ENCODE peak calls at places on chromosome 14, in six cellular contexts. One of them, this sample, is unnamed.

GRCh38 chr14:22737052-22737451 is 29.4 kb upstream of the OXA1L start:
- DNase-seq in HL-60: no peak
- DNase-seq in IMR-90: no peak
- DNase-seq in gastrocnemius medialis: no peak
- DNase-seq in fibroblast of lung: no peak
- DNase-seq in osteoblast: peak; percentile 37
- DNase-seq in this sample: no peak

GRCh38 chr14:44700184-44700583 is 193.1 kb upstream of the FSCB start:
- DNase-seq in HL-60: no peak
- DNase-seq in IMR-90: peak; percentile 52
- DNase-seq in gastrocnemius medialis: no peak
- DNase-seq in fibroblast of lung: no peak
- DNase-seq in osteoblast: no peak
- DNase-seq in this sample: no peak

GRCh38 chr14:28676481-28676880 is 90.1 kb upstream of the FOXG1 start:
- DNase-seq in HL-60: no peak
- DNase-seq in IMR-90: peak; percentile 6
- DNase-seq in gastrocnemius medialis: no peak
- DNase-seq in fibroblast of lung: peak; percentile 34
- DNase-seq in osteoblast: peak; percentile 43
- DNase-seq in this sample: no peak

GRCh38 chr14:72611506-72611905 is 282.4 kb downstream of the DPF3 start:
- DNase-seq in HL-60: no peak
- DNase-seq in IMR-90: no peak
- DNase-seq in gastrocnemius medialis: no peak
- DNase-seq in fibroblast of lung: no peak
- DNase-seq in osteoblast: no peak
- DNase-seq in this sample: no peak

GRCh38 chr14:34301107-34301734 is 160.8 kb downstream of the SPTSSA start:
- DNase-seq in HL-60: no peak
- DNase-seq in IMR-90: peak; percentile 12
- DNase-seq in gastrocnemius medialis: no peak
- DNase-seq in fibroblast of lung: peak; percentile 48
- DNase-seq in osteoblast: peak; percentile 85
- DNase-seq in this sample: no peak

GRCh38 chr14:74614508-74615495 is 2.8 kb upstream of the LTBP2 start:
- DNase-seq in HL-60: no peak
- DNase-seq in IMR-90: no peak
- DNase-seq in gastrocnemius medialis: no peak
- DNase-seq in fibroblast of lung: no peak
- DNase-seq in osteoblast: peak; percentile 65
- DNase-seq in this sample: peak; percentile 37

GRCh38 chr14:55446833-55447232 is 6.4 kb upstream of the TBPL2 start:
- DNase-seq in HL-60: no peak
- DNase-seq in IMR-90: peak; percentile 97
- DNase-seq in gastrocnemius medialis: no peak
- DNase-seq in fibroblast of lung: peak; percentile 67
- DNase-seq in osteoblast: peak; percentile 88
- DNase-seq in this sample: no peak

GRCh38 chr14:32339188-32339587 is 10.1 kb downstream of the AKAP6 start:
- DNase-seq in HL-60: no peak
- DNase-seq in IMR-90: no peak
- DNase-seq in gastrocnemius medialis: no peak
- DNase-seq in fibroblast of lung: no peak
- DNase-seq in osteoblast: no peak
- DNase-seq in this sample: no peak

GRCh38 chr14:90491868-90492560 is 95.2 kb downstream of the CALM1 start:
- DNase-seq in HL-60: no peak
- DNase-seq in IMR-90: no peak
- DNase-seq in gastrocnemius medialis: no peak
- DNase-seq in fibroblast of lung: no peak
- DNase-seq in osteoblast: no peak
- DNase-seq in this sample: no peak

GRCh38 chr14:76917759-76918175 is 91.6 kb downstream of the LRRC74A start:
- DNase-seq in HL-60: no peak
- DNase-seq in IMR-90: no peak
- DNase-seq in gastrocnemius medialis: peak; percentile 97
- DNase-seq in fibroblast of lung: no peak
- DNase-seq in osteoblast: peak; percentile 42
- DNase-seq in this sample: peak; percentile 69

GRCh38 chr14:71142375-71143038 is 235.2 kb downstream of the PCNX1 start:
- DNase-seq in HL-60: peak; percentile 76
- DNase-seq in IMR-90: peak; percentile 98
- DNase-seq in gastrocnemius medialis: no peak
- DNase-seq in fibroblast of lung: peak; percentile 39
- DNase-seq in osteoblast: peak; percentile 87
- DNase-seq in this sample: no peak

GRCh38 chr14:37168721-37169120 is 3.7 kb downstream of the SLC25A21 start:
- DNase-seq in HL-60: no peak
- DNase-seq in IMR-90: no peak
- DNase-seq in gastrocnemius medialis: no peak
- DNase-seq in fibroblast of lung: no peak
- DNase-seq in osteoblast: no peak
- DNase-seq in this sample: no peak

GRCh38 chr14:98136420-98136819 is 1135.6 kb downstream of the BCL11B start:
- DNase-seq in HL-60: no peak
- DNase-seq in IMR-90: no peak
- DNase-seq in gastrocnemius medialis: no peak
- DNase-seq in fibroblast of lung: no peak
- DNase-seq in osteoblast: peak; percentile 10
- DNase-seq in this sample: no peak

GRCh38 chr14:65098586-65098985 is 3.7 kb downstream of the MAX start:
- DNase-seq in HL-60: no peak
- DNase-seq in IMR-90: peak; percentile 46
- DNase-seq in gastrocnemius medialis: no peak
- DNase-seq in fibroblast of lung: peak; percentile 60
- DNase-seq in osteoblast: no peak
- DNase-seq in this sample: no peak

GRCh38 chr14:64870160-64870559 is 9.5 kb downstream of the SPTB start:
- DNase-seq in HL-60: no peak
- DNase-seq in IMR-90: no peak
- DNase-seq in gastrocnemius medialis: no peak
- DNase-seq in fibroblast of lung: no peak
- DNase-seq in osteoblast: no peak
- DNase-seq in this sample: no peak

GRCh38 chr14:57057803-57058202 is 210.9 kb downstream of the EXOC5 start:
- DNase-seq in HL-60: no peak
- DNase-seq in IMR-90: no peak
- DNase-seq in gastrocnemius medialis: no peak
- DNase-seq in fibroblast of lung: no peak
- DNase-seq in osteoblast: no peak
- DNase-seq in this sample: no peak

GRCh38 chr14:74018029-74018703 is 922 bp downstream of the ENTPD5 start:
- DNase-seq in HL-60: no peak
- DNase-seq in IMR-90: peak; percentile 64
- DNase-seq in gastrocnemius medialis: no peak
- DNase-seq in fibroblast of lung: peak; percentile 56
- DNase-seq in osteoblast: peak; percentile 89
- DNase-seq in this sample: no peak

GRCh38 chr14:77313374-77313773 is 7.3 kb downstream of the POMT2 start:
- DNase-seq in HL-60: no peak
- DNase-seq in IMR-90: no peak
- DNase-seq in gastrocnemius medialis: no peak
- DNase-seq in fibroblast of lung: no peak
- DNase-seq in osteoblast: no peak
- DNase-seq in this sample: no peak

GRCh38 chr14:58820032-58820431 is 182.3 kb downstream of the DACT1 start:
- DNase-seq in HL-60: no peak
- DNase-seq in IMR-90: no peak
- DNase-seq in gastrocnemius medialis: no peak
- DNase-seq in fibroblast of lung: no peak
- DNase-seq in osteoblast: no peak
- DNase-seq in this sample: no peak

GRCh38 chr14:79465651-79466050 is 745.7 kb downstream of the DIO2 start:
- DNase-seq in HL-60: no peak
- DNase-seq in IMR-90: peak; percentile 8
- DNase-seq in gastrocnemius medialis: no peak
- DNase-seq in fibroblast of lung: no peak
- DNase-seq in osteoblast: no peak
- DNase-seq in this sample: no peak

GRCh38 chr14:76546426-76547221 is 170.7 kb downstream of the ESRRB start:
- DNase-seq in HL-60: no peak
- DNase-seq in IMR-90: no peak
- DNase-seq in gastrocnemius medialis: no peak
- DNase-seq in fibroblast of lung: no peak
- DNase-seq in osteoblast: no peak
- DNase-seq in this sample: no peak

GRCh38 chr14:22796087-22796707 is 19.0 kb downstream of the SLC7A7 start:
- DNase-seq in HL-60: no peak
- DNase-seq in IMR-90: no peak
- DNase-seq in gastrocnemius medialis: no peak
- DNase-seq in fibroblast of lung: no peak
- DNase-seq in osteoblast: no peak
- DNase-seq in this sample: no peak

GRCh38 chr14:55867726-55868125 is 250.5 kb upstream of the PELI2 start:
- DNase-seq in HL-60: no peak
- DNase-seq in IMR-90: peak; percentile 52
- DNase-seq in gastrocnemius medialis: no peak
- DNase-seq in fibroblast of lung: no peak
- DNase-seq in osteoblast: peak; percentile 75
- DNase-seq in this sample: no peak

GRCh38 chr14:33432407-33433023 is 493.8 kb downstream of the NPAS3 start:
- DNase-seq in HL-60: no peak
- DNase-seq in IMR-90: peak; percentile 18
- DNase-seq in gastrocnemius medialis: no peak
- DNase-seq in fibroblast of lung: peak; percentile 63
- DNase-seq in osteoblast: no peak
- DNase-seq in this sample: no peak

GRCh38 chr14:95472819-95473251 is 43.6 kb downstream of the SYNE3 start:
- DNase-seq in HL-60: no peak
- DNase-seq in IMR-90: no peak
- DNase-seq in gastrocnemius medialis: no peak
- DNase-seq in fibroblast of lung: no peak
- DNase-seq in osteoblast: no peak
- DNase-seq in this sample: no peak

GRCh38 chr14:68312884-68313725 is 479.8 kb downstream of the ZFP36L1 start:
- DNase-seq in HL-60: no peak
- DNase-seq in IMR-90: no peak
- DNase-seq in gastrocnemius medialis: no peak
- DNase-seq in fibroblast of lung: no peak
- DNase-seq in osteoblast: peak; percentile 10
- DNase-seq in this sample: no peak

DNA sequence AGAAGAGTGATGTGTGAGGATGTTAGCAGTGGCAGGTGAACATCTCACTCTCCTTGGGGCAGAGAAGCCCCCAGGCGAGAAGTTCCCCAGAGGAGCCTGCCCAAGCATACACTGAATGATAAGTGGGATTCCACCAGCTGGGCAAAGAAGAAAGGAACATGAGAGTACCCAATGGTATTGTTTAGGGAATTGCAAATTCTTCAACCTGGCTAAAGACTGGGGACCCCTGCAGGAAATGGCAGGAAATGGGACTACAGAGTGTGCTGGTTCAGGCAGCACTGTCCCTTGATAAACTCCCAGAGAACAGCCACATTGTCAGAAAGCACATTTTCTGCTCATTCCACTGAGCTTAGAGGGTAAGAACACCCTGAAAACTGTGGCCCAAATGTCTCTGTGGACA is 121.3 kb downstream of the RPS29 start:
- DNase-seq in HL-60: no peak
- DNase-seq in IMR-90: no peak
- DNase-seq in gastrocnemius medialis: no peak
- DNase-seq in fibroblast of lung: no peak
- DNase-seq in osteoblast: no peak
- DNase-seq in this sample: no peak
- TF ChIP-seq CTCF in HL-60: no peak
- TF ChIP-seq CTCF in IMR-90: peak; percentile 12
- TF ChIP-seq CTCF in gastrocnemius medialis: no peak
- TF ChIP-seq CTCF in fibroblast of lung: no peak
- TF ChIP-seq CTCF in osteoblast: no peak
- TF ChIP-seq CTCF in this sample: no peak

GRCh38 chr14:104187931-104188726 is 49.7 kb downstream of the KIF26A start:
- DNase-seq in HL-60: no peak
- DNase-seq in IMR-90: no peak
- DNase-seq in gastrocnemius medialis: no peak
- DNase-seq in fibroblast of lung: no peak
- DNase-seq in osteoblast: no peak
- DNase-seq in this sample: no peak
- TF ChIP-seq CTCF in HL-60: no peak
- TF ChIP-seq CTCF in IMR-90: no peak
- TF ChIP-seq CTCF in gastrocnemius medialis: no peak
- TF ChIP-seq CTCF in fibroblast of lung: no peak
- TF ChIP-seq CTCF in osteoblast: no peak
- TF ChIP-seq CTCF in this sample: no peak

DNA sequence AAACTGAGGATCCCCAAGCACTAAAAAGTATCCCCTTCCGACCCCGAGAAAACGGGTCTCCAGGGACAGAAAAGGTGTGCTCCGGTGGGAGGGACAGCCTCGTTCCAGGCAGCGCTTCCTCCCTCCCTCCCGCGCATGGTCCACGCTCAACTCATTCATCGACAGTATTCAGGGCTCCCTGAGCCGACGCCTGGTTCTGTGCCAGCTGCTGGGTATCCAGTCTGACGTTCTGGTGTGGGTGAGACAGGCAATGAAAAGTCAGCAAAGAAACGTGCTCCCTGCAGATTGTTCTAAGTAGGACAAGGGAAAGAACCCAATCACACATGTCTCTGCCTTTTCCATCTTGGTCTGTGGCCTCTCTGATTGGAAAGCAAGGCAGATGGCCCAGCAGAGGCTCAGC is 19.6 kb upstream of the SMOC1 start:
- DNase-seq in HL-60: no peak
- DNase-seq in IMR-90: no peak
- DNase-seq in gastrocnemius medialis: no peak
- DNase-seq in fibroblast of lung: no peak
- DNase-seq in osteoblast: no peak
- DNase-seq in this sample: no peak
- TF ChIP-seq CTCF in HL-60: no peak
- TF ChIP-seq CTCF in IMR-90: no peak
- TF ChIP-seq CTCF in gastrocnemius medialis: no peak
- TF ChIP-seq CTCF in fibroblast of lung: no peak
- TF ChIP-seq CTCF in osteoblast: no peak
- TF ChIP-seq CTCF in this sample: no peak

GRCh38 chr14:81247271-81247766 is 26.6 kb upstream of the GTF2A1 start:
- DNase-seq in HL-60: no peak
- DNase-seq in IMR-90: no peak
- DNase-seq in gastrocnemius medialis: peak; percentile 39
- DNase-seq in fibroblast of lung: no peak
- DNase-seq in osteoblast: no peak
- DNase-seq in this sample: no peak

GRCh38 chr14:81246561-81247270 is 26.0 kb upstream of the GTF2A1 start:
- DNase-seq in HL-60: no peak
- DNase-seq in IMR-90: no peak
- DNase-seq in gastrocnemius medialis: no peak
- DNase-seq in fibroblast of lung: no peak
- DNase-seq in osteoblast: peak; percentile 82
- DNase-seq in this sample: no peak

GRCh38 chr14:81256289-81256960 is 35.7 kb upstream of the GTF2A1 start:
- DNase-seq in HL-60: no peak
- DNase-seq in IMR-90: no peak
- DNase-seq in gastrocnemius medialis: no peak
- DNase-seq in fibroblast of lung: no peak
- DNase-seq in osteoblast: no peak
- DNase-seq in this sample: no peak

DNA sequence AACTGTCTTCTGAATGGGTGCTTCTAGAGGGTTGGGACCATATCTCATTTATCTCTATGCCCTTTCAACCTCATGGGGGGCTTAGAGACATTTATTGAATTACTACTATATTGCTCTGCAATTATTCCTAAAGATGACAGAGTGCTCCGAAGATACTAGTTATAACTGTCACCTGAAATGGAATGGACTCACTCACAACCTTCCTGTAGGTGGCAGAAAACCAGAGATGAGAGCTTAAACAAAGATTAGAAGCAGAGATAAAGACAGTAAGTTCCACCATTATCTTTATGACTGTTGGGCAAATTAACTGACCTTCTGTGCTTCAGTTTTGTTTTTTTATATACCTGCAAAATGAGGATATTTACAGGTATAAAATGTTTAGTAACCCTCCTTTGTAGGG is 31.5 kb upstream of the GTF2A1 start:
- DNase-seq in HL-60: no peak
- DNase-seq in IMR-90: no peak
- DNase-seq in gastrocnemius medialis: no peak
- DNase-seq in fibroblast of lung: no peak
- DNase-seq in osteoblast: no peak
- DNase-seq in this sample: no peak
- TF ChIP-seq CTCF in HL-60: no peak
- TF ChIP-seq CTCF in IMR-90: no peak
- TF ChIP-seq CTCF in gastrocnemius medialis: no peak
- TF ChIP-seq CTCF in fibroblast of lung: no peak
- TF ChIP-seq CTCF in osteoblast: no peak
- TF ChIP-seq CTCF in this sample: no peak

This sample was measured in left lung.